ENCODE peak calls at places on chromosome 14, in nine cellular contexts. B is AG10803; Z is nephron progenitor cell; H is dermis microvascular lymphatic vessel endothelial cell; E is small intestine; U is amygdala; G is HuH-7; K is NT2/D1; S is CD8-positive, alpha-beta memory T cell. V is an unnamed sample.

GRCh38 chr14:73665130-73665529 is 20.3 kb downstream of the DNAL1 start:
- DNase-seq in B (no peak), Z (no peak), H (no peak), E (no peak), U (no peak), G (no peak), K (no peak), S (no peak), V (no peak)

GRCh38 chr14:50210074-50210473 is 21.3 kb downstream of the SOS2 start:
- DNase-seq in B (no peak), Z (no peak), H (no peak), E (no peak), U (no peak), G (no peak), K (no peak), S (no peak), V (no peak)

GRCh38 chr14:37197421-37198272 is at the start of gene MIPOL1:
- DNase-seq in B (peak), Z (peak), H (peak), E (peak), U (peak), G (peak), K (peak), S (no peak), V (peak)

GRCh38 chr14:68976160-68977067 is 2.7 kb downstream of the ACTN1 start:
- DNase-seq in B (peak), Z (no peak), H (no peak), E (peak), U (peak), G (peak), K (no peak), S (no peak), V (peak)

GRCh38 chr14:68366656-68367055 is 426.2 kb downstream of the ZFP36L1 start:
- DNase-seq in B (no peak), Z (no peak), H (no peak), E (no peak), U (no peak), G (no peak), K (no peak), S (no peak), V (no peak)

GRCh38 chr14:105315941-105316562 is 1.5 kb downstream of the PACS2 start:
- DNase-seq in B (no peak), Z (no peak), H (no peak), E (no peak), U (no peak), G (no peak), K (no peak), S (no peak), V (peak)

GRCh38 chr14:54637829-54638446 is 71.0 kb downstream of the SAMD4A start:
- DNase-seq in B (peak), Z (peak), H (peak), E (no peak), U (no peak), G (no peak), K (no peak), S (no peak), V (peak)

GRCh38 chr14:68968721-68969120 is 10.4 kb downstream of the ACTN1 start:
- DNase-seq in B (no peak), Z (no peak), H (no peak), E (no peak), U (no peak), G (no peak), K (no peak), S (no peak), V (no peak)

GRCh38 chr14:39015360-39015961 is 87.6 kb downstream of the SEC23A start:
- DNase-seq in B (peak), Z (peak), H (peak), E (peak), U (peak), G (peak), K (peak), S (no peak), V (peak)

GRCh38 chr14:100078997-100079561 is 13.9 kb downstream of the EVL start:
- DNase-seq in B (peak), Z (no peak), H (no peak), E (peak), U (no peak), G (no peak), K (no peak), S (peak), V (peak)